ENCODE peak calls at places on chromosomes 16 and 17, in four cellular contexts. Z is OCI-LY7, W is lower leg skin, R is hepatocyte. A is an unnamed sample.
A peak's percentile ranks its signal among the peaks of the same experiment; 100 is the strongest.

GRCh38 chr16:47063011-47063724 is 80.6 kb downstream of the NETO2 start:
- DNase-seq in Z (no peak), W (no peak), R (no peak), A (no peak)

GRCh38 chr17:44398692-44399691 is 9.5 kb upstream of the ITGA2B start:
- DNase-seq in Z (no peak), W (no peak), R (no peak), A (no peak)

GRCh38 chr17:45977506-45977824 is 21.6 kb upstream of the STH start:
- DNase-seq in Z (no peak), W (no peak), R (no peak), A (no peak)

GRCh38 chr16:47019563-47019962 is 46.1 kb upstream of the DNAJA2 start:
- DNase-seq in Z (no peak), W (no peak), R (no peak), A (no peak)

GRCh38 chr17:70366421-70366820 is 197.1 kb downstream of the KCNJ2 start:
- DNase-seq in Z (no peak), W (no peak), R (no peak), A (no peak)

GRCh38 chr17:59345476-59345875 is 14.0 kb downstream of the YPEL2 start:
- DNase-seq in Z (no peak), W (no peak), R (no peak), A (no peak)

GRCh38 chr17:47955497-47956461 is 1.9 kb downstream of the PRR15L start:
- DNase-seq in Z (no peak), W (no peak), R (peak; percentile 43), A (peak; percentile 68)

GRCh38 chr17:1072551-1072961 is 75.6 kb downstream of the TIMM22 start:
- DNase-seq in Z (no peak), W (no peak), R (no peak), A (no peak)

GRCh38 chr17:81583589-81584337 is 31.6 kb upstream of the FAAP100 start:
- DNase-seq in Z (no peak), W (no peak), R (no peak), A (no peak)

GRCh38 chr17:40753804-40754203 is 1.3 kb downstream of the KRT25 start:
- DNase-seq in Z (no peak), W (no peak), R (no peak), A (no peak)

GRCh38 chr16:62135903-62136302 is 99.7 kb upstream of the CDH8 start:
- DNase-seq in Z (no peak), W (no peak), R (no peak), A (no peak)

GRCh38 chr17:57902800-57903759 is 52.1 kb downstream of the CUEDC1 start:
- DNase-seq in Z (peak; percentile 91), W (peak; percentile 79), R (peak; percentile 82), A (peak; percentile 84)

GRCh38 chr17:18987862-18988545 is 16.6 kb downstream of the FAM83G start:
- DNase-seq in Z (no peak), W (no peak), R (no peak), A (no peak)

GRCh38 chr17:50481648-50482047 is 3.0 kb downstream of the RSAD1 start:
- DNase-seq in Z (no peak), W (no peak), R (no peak), A (no peak)

GRCh38 chr17:50482110-50482509 is 3.5 kb downstream of the RSAD1 start:
- DNase-seq in Z (no peak), W (no peak), R (no peak), A (no peak)

GRCh38 chr17:50480854-50481490 is 2.3 kb downstream of the RSAD1 start:
- DNase-seq in Z (no peak), W (no peak), R (no peak), A (no peak)

GRCh38 chr17:50483266-50483665 is 4.6 kb downstream of the RSAD1 start:
- DNase-seq in Z (no peak), W (no peak), R (no peak), A (no peak)

GRCh38 chr17:50482516-50482915 is 3.9 kb downstream of the RSAD1 start:
- DNase-seq in Z (peak; percentile 79), W (peak; percentile 94), R (peak; percentile 94), A (peak; percentile 99)
- TF ChIP-seq CTCF in Z (peak; percentile 96), W (no peak), R (peak; percentile 95), A (peak; percentile 99)

DNA sequence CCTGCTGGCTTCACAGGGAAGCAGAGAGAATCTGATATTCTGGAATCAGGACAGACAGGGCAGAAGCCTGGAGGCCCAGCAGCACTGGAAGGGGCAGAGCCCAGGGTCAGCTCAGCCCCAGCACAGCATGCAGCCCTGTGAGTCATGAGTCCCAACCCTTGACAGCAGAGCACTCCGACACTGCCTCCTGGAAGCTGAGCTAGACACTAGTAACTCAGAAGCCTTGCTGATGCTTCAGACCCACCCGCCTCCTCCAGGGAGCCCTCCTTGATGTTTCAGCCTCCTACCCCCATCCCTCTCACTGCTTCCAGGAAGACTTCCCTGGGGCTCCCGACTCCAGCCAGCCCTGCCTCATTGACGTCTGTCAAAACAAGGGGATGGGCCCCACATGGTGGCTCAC is 6.9 kb downstream of the CAMKK1 start:
- DNase-seq in Z (no peak), W (no peak), R (peak; percentile 76), A (no peak)
- TF ChIP-seq CTCF in Z (no peak), W (no peak), R (no peak), A (no peak)

GRCh38 chr17:28511858-28512461 is 5.8 kb downstream of the FOXN1 start:
- DNase-seq in Z (no peak), W (no peak), R (no peak), A (no peak)
- TF ChIP-seq CTCF in Z (no peak), W (no peak), R (no peak), A (no peak)

GRCh38 chr16:48904333-48904732 is 294.4 kb upstream of the N4BP1 start:
- DNase-seq in Z (no peak), W (no peak), R (no peak), A (no peak)

GRCh38 chr16:48901712-48902374 is 291.9 kb upstream of the N4BP1 start:
- DNase-seq in Z (peak; percentile 27), W (no peak), R (peak; percentile 22), A (no peak)

GRCh38 chr16:48906076-48906475 is 296.1 kb upstream of the N4BP1 start:
- DNase-seq in Z (no peak), W (no peak), R (no peak), A (no peak)

GRCh38 chr16:48905632-48906031 is 295.7 kb upstream of the N4BP1 start:
- DNase-seq in Z (no peak), W (no peak), R (no peak), A (no peak)

GRCh38 chr16:48903054-48903453 is 293.1 kb upstream of the N4BP1 start:
- DNase-seq in Z (no peak), W (no peak), R (no peak), A (no peak)
- TF ChIP-seq CTCF in Z (no peak), W (no peak), R (no peak), A (no peak)

A was measured in Calu3.